ENCODE peak calls at places on chromosomes 5 and 9, in five cellular contexts. I is IMR-90, M is neuronal stem cell, U is trophoblast cell, C is mesendoderm. Q is an unnamed sample.
A peak's percentile ranks its signal among the peaks of the same experiment; 100 is the strongest.

GRCh38 chr5:159440948-159441347 is 110.7 kb upstream of the IL12B start:
- DNase-seq in I (no peak), M (no peak), U (no peak), C (no peak), Q (no peak)

GRCh38 chr9:526904-527591 is 312.4 kb downstream of the DOCK8 start:
- DNase-seq in I (no peak), M (no peak), U (no peak), C (no peak), Q (no peak)

GRCh38 chr9:88657893-88658292 is 122.9 kb downstream of the NXNL2 start:
- DNase-seq in I (peak; percentile 44), M (no peak), U (no peak), C (no peak), Q (no peak)

GRCh38 chr5:180291234-180291940 is 496 bp downstream of the MAPK9 start:
- DNase-seq in I (no peak), M (no peak), U (peak; percentile 54), C (peak; percentile 42), Q (no peak)

GRCh38 chr9:126379661-126380365 is 53.2 kb downstream of the MVB12B start:
- DNase-seq in I (peak; percentile 47), M (no peak), U (no peak), C (no peak), Q (peak; percentile 15)

GRCh38 chr5:16866220-16866619 is 69.9 kb downstream of the MYO10 start:
- DNase-seq in I (no peak), M (no peak), U (no peak), C (no peak), Q (no peak)

GRCh38 chr5:54307583-54307982 is 2.8 kb downstream of the ARL15 start:
- DNase-seq in I (no peak), M (no peak), U (no peak), C (no peak), Q (no peak)

GRCh38 chr5:39253211-39253610 is 33.8 kb upstream of the FYB1 start:
- DNase-seq in I (peak; percentile 43), M (no peak), U (no peak), C (no peak), Q (no peak)

GRCh38 chr9:81389569-81389993 is 299.8 kb downstream of the TLE1 start:
- DNase-seq in I (peak; percentile 99), M (no peak), U (peak; percentile 96), C (peak; percentile 78), Q (no peak)

GRCh38 chr9:70065572-70065971 is 21.9 kb downstream of the MAMDC2 start:
- DNase-seq in I (no peak), M (no peak), U (no peak), C (no peak), Q (no peak)

GRCh38 chr9:18182636-18183035 is 291.3 kb upstream of the ADAMTSL1 start:
- DNase-seq in I (no peak), M (no peak), U (no peak), C (no peak), Q (no peak)

GRCh38 chr5:170892201-170892600 is 30.4 kb downstream of the RANBP17 start:
- DNase-seq in I (peak; percentile 90), M (no peak), U (no peak), C (no peak), Q (no peak)

GRCh38 chr5:139378941-139379361 is 4.1 kb downstream of the SLC23A1 start:
- DNase-seq in I (no peak), M (no peak), U (no peak), C (no peak), Q (no peak)

GRCh38 chr5:95417971-95418370 is 26.8 kb downstream of the FAM81B start:
- DNase-seq in I (peak; percentile 0), M (no peak), U (no peak), C (no peak), Q (no peak)

GRCh38 chr5:96734871-96735325 is 72.7 kb downstream of the CAST start:
- DNase-seq in I (peak; percentile 42), M (no peak), U (no peak), C (no peak), Q (no peak)

GRCh38 chr5:7742241-7742656 is 108.7 kb downstream of the CFAP90 start:
- DNase-seq in I (no peak), M (no peak), U (peak; percentile 76), C (no peak), Q (no peak)

GRCh38 chr5:56409331-56410190 is 176.4 kb upstream of the ANKRD55 start:
- DNase-seq in I (peak; percentile 99), M (no peak), U (peak; percentile 50), C (peak; percentile 51), Q (no peak)

GRCh38 chr5:172303090-172303995 is 19.8 kb upstream of the UBTD2 start:
- DNase-seq in I (no peak), M (no peak), U (no peak), C (peak; percentile 28), Q (no peak)

GRCh38 chr5:158881076-158881880 is 218.4 kb downstream of the EBF1 start:
- DNase-seq in I (no peak), M (no peak), U (no peak), C (no peak), Q (no peak)

GRCh38 chr9:1049641-1050040 is 516 bp upstream of the DMRT2 start:
- DNase-seq in I (no peak), M (no peak), U (no peak), C (no peak), Q (no peak)

GRCh38 chr9:38309324-38310195 is 82.9 kb upstream of the ALDH1B1 start:
- DNase-seq in I (peak; percentile 17), M (no peak), U (no peak), C (peak; percentile 27), Q (no peak)

GRCh38 chr9:76415154-76415553 is 20.9 kb upstream of the RFK start:
- DNase-seq in I (no peak), M (no peak), U (no peak), C (no peak), Q (no peak)

GRCh38 chr9:77022783-77023440 is 3.5 kb downstream of the FOXB2 start:
- DNase-seq in I (no peak), M (peak; percentile 49), U (no peak), C (peak; percentile 74), Q (peak; percentile 80)

GRCh38 chr5:135174315-135175096 is 140.5 kb upstream of the PITX1 start:
- DNase-seq in I (peak; percentile 24), M (no peak), U (peak; percentile 27), C (peak; percentile 90), Q (peak; percentile 78)

GRCh38 chr5:5644249-5644648 is 221.8 kb downstream of the ICE1 start:
- DNase-seq in I (no peak), M (no peak), U (no peak), C (no peak), Q (no peak)

GRCh38 chr5:175460126-175460525 is 16.1 kb upstream of the DRD1 start:
- DNase-seq in I (peak; percentile 33), M (no peak), U (no peak), C (peak; percentile 53), Q (no peak)

GRCh38 chr9:87599901-87600610 is 102.4 kb downstream of the DAPK1 start:
- DNase-seq in I (peak; percentile 94), M (no peak), U (no peak), C (peak; percentile 55), Q (no peak)

GRCh38 chr9:13181652-13182051 is 97.8 kb downstream of the MPDZ start:
- DNase-seq in I (peak; percentile 38), M (peak; percentile 35), U (peak; percentile 98), C (peak; percentile 77), Q (no peak)

GRCh38 chr9:113594484-113595299 is 131.2 kb downstream of the RGS3 start:
- DNase-seq in I (no peak), M (no peak), U (no peak), C (no peak), Q (no peak)

DNA sequence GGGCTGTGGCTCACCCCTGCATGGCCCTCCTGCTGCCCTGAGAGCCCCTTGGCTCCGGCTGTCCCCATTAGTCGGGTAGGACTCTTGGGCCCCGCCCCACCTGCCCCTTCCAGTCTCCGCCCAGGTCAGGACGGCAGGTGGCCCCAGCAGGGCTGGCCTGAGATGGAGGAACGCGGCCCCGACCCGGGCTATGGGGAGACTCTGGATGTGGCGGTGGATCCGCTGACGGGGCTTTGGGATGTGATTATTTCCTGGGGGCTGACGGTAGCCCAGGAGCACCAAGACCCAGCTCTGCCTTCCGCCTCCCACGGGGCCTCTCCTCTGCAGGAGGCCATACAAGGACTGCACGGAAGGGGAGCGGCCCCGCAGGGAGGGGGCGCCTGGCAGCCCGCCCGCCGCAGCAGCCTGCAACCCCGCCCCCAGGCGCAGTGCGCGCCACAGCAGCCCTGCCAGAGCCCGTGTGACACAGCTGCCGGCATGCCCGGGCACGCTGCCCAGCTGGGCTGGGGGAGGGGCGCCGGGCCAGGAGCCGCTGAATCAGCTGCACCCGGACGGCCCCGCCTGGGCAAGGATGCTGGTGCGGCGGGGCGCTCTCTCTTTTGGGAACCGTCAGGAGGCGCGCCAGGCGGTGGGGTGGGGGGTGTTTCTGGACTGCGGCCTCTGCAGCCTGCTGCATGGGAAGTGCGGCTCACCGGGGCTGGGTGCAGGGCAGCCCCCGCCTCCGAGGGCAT is 9.2 kb downstream of the TMEM250 start:
- DNase-seq in I (peak; percentile 87), M (no peak), U (peak; percentile 68), C (peak; percentile 63), Q (peak; percentile 90)
- H2BK120ac ChIP-seq in I (peak overlapping the region; percentile 80), M (peak overlapping the region; percentile 99), U (peak overlapping the region; percentile 79), C (no peak overlapping the region), Q (no peak overlapping the region)

GRCh38 chr9:84705128-84705527 is 35.6 kb downstream of the NTRK2 start:
- DNase-seq in I (no peak), M (no peak), U (no peak), C (peak; percentile 12), Q (no peak)

GRCh38 chr9:84702469-84702868 is 32.9 kb downstream of the NTRK2 start:
- DNase-seq in I (no peak), M (no peak), U (no peak), C (no peak), Q (no peak)

GRCh38 chr9:84701801-84702200 is 32.3 kb downstream of the NTRK2 start:
- DNase-seq in I (no peak), M (no peak), U (no peak), C (no peak), Q (no peak)

GRCh38 chr9:84699897-84700395 is 30.4 kb downstream of the NTRK2 start:
- DNase-seq in I (no peak), M (no peak), U (no peak), C (no peak), Q (no peak)

GRCh38 chr9:84703793-84704192 is 34.3 kb downstream of the NTRK2 start:
- DNase-seq in I (no peak), M (no peak), U (no peak), C (no peak), Q (no peak)
- H2BK120ac ChIP-seq in I (no peak overlapping the region), M (no peak overlapping the region), U (no peak overlapping the region), C (no peak overlapping the region), Q (no peak overlapping the region)

DNA sequence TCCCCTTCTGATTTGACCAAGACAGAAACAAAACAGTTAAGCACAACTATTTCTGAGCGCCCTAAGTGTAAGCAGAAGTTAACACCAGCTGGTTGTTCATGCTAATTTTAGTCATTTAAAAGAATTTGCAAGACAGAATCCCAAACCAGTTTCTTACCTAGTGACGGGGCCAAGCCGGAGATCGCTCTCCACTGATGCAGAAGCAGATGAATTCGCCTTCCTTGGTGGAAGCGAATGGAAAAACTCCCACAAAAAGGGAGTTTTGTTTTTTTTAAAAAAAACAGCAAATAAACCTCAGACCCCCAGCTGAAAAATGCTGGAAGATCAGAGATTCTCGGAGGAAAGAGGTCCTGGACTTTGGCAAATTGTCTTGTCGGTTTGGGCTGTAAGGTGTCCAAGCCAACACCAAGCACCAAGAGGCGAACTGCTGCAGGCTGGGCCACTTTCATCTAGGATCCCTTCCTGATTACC is 47.4 kb upstream of the GLDC start:
- DNase-seq in I (no peak), M (no peak), U (no peak), C (peak; percentile 59), Q (peak; percentile 73)
- H2BK120ac ChIP-seq in I (no peak overlapping the region), M (no peak overlapping the region), U (no peak overlapping the region), C (no peak overlapping the region), Q (no peak overlapping the region)

GRCh38 chr9:129419382-129419899 is 201.5 kb downstream of the C9orf50 start:
- DNase-seq in I (no peak), M (no peak), U (no peak), C (no peak), Q (no peak)
- H2BK120ac ChIP-seq in I (no peak overlapping the region), M (no peak overlapping the region), U (no peak overlapping the region), C (no peak overlapping the region), Q (no peak overlapping the region)

Q was measured in H9.